ENCODE peak calls at places on chromosomes 12 and 14, in seven cellular contexts. B is SK-N-SH, O is suprapubic skin, N is A549, A is stomach, V is K562, R is tibial nerve. W is an unnamed sample.

GRCh38 chr12:63845726-63846125 is 1.2 kb downstream of the SRGAP1 start:
- DNase-seq in V (no peak), B (peak; percentile 18), R (no peak), A (no peak), O (no peak), N (no peak), W (no peak)

GRCh38 chr12:54217774-54218221 is 29.0 kb upstream of the SMUG1 start:
- DNase-seq in A (peak; percentile 32), O (no peak), N (no peak), V (no peak), B (no peak), R (no peak), W (peak; percentile 55)

GRCh38 chr14:102768223-102769048 is 8.8 kb upstream of the TRAF3 start:
- DNase-seq in O (no peak), V (no peak), A (no peak), B (no peak), R (no peak), N (no peak), W (no peak)

GRCh38 chr14:24806061-24806678 is 172.2 kb upstream of the GZMB start:
- DNase-seq in R (peak; percentile 38), V (peak; percentile 42), N (peak; percentile 17), A (peak; percentile 85), O (no peak), B (peak; percentile 34), W (peak; percentile 39)

GRCh38 chr12:70590051-70590450 is 47.2 kb downstream of the PTPRB start:
- DNase-seq in O (no peak), N (peak; percentile 60), R (peak; percentile 57), B (peak; percentile 65), V (peak; percentile 70), A (peak; percentile 77), W (peak; percentile 36)

GRCh38 chr12:95358111-95359083 is 115.6 kb upstream of the METAP2 start:
- DNase-seq in O (no peak), B (no peak), R (no peak), A (no peak), V (no peak), N (no peak), W (no peak)

GRCh38 chr12:25126086-25126485 is 68.9 kb downstream of the DNAI7 start:
- DNase-seq in N (no peak), V (no peak), B (no peak), O (no peak), A (no peak), R (no peak), W (no peak)

GRCh38 chr14:31286456-31287293 is 79.1 kb upstream of the HECTD1 start:
- DNase-seq in V (peak; percentile 22), A (no peak), B (no peak), O (no peak), R (no peak), N (no peak), W (no peak)

GRCh38 chr12:51174501-51174900 is 1.6 kb upstream of the TFCP2 start:
- DNase-seq in R (no peak), A (no peak), B (no peak), N (no peak), O (no peak), V (no peak), W (no peak)

GRCh38 chr14:56487090-56487667 is 92.4 kb upstream of the TMEM260 start:
- DNase-seq in A (no peak), B (no peak), O (no peak), N (peak; percentile 8), R (no peak), V (no peak), W (no peak)

GRCh38 chr12:115599251-115599811 is 678.2 kb downstream of the MED13L start:
- DNase-seq in V (no peak), N (no peak), O (no peak), R (no peak), A (no peak), B (no peak), W (no peak)

GRCh38 chr12:110224379-110225304 is 56.4 kb upstream of the ATP2A2 start:
- DNase-seq in A (no peak), V (no peak), O (no peak), N (peak; percentile 71), R (no peak), B (peak; percentile 26), W (no peak)

GRCh38 chr14:20680363-20680762 is 4.0 kb upstream of the RNASE4 start:
- DNase-seq in A (no peak), V (no peak), B (no peak), O (no peak), N (no peak), R (no peak), W (no peak)

GRCh38 chr12:118548887-118549286 is 172.5 kb downstream of the SUDS3 start:
- DNase-seq in O (no peak), B (no peak), A (no peak), R (no peak), N (no peak), V (no peak), W (no peak)

GRCh38 chr12:104715562-104716182 is 242.4 kb downstream of the SLC41A2 start:
- DNase-seq in O (no peak), V (no peak), A (no peak), N (no peak), R (no peak), B (peak; percentile 86), W (no peak)

GRCh38 chr12:76265424-76266180 is 82.6 kb downstream of the BBS10 start:
- DNase-seq in V (no peak), O (no peak), A (no peak), B (no peak), R (no peak), N (no peak), W (no peak)

GRCh38 chr14:63454863-63455622 is 88.1 kb downstream of the PPP2R5E start:
- DNase-seq in O (no peak), V (no peak), N (no peak), R (no peak), A (peak; percentile 30), B (no peak), W (no peak)

GRCh38 chr12:32794281-32794680 is 38.6 kb upstream of the YARS2 start:
- DNase-seq in R (no peak), V (no peak), A (no peak), B (no peak), N (no peak), O (no peak), W (no peak)
- TF ChIP-seq EP300 in R (no peak), V (no peak), A (no peak), B (no peak), N (no peak), O (no peak), W (no peak)

GRCh38 chr12:7583471-7583870 is 79.9 kb upstream of the CD163 start:
- DNase-seq in V (no peak), A (no peak), R (no peak), O (no peak), N (no peak), B (no peak), W (no peak)

GRCh38 chr12:7588703-7589329 is 76.9 kb downstream of the APOBEC1 start:
- DNase-seq in O (no peak), A (peak; percentile 54), V (peak; percentile 39), N (peak; percentile 56), R (peak; percentile 22), B (peak; percentile 27), W (no peak)
- TF ChIP-seq CTCF in O (peak; percentile 32), A (peak; percentile 36), V (peak; percentile 58), N (peak; percentile 57), R (peak; percentile 58), B (peak; percentile 65), W (no peak)

GRCh38 chr14:99117671-99118045 is 154.3 kb downstream of the BCL11B start:
- DNase-seq in A (no peak), B (no peak), V (no peak), O (no peak), N (no peak), R (no peak), W (no peak)
- H3K27ac ChIP-seq in A (no peak overlapping the region), B (no peak overlapping the region), V (no peak overlapping the region), O (no peak overlapping the region), N (no peak overlapping the region), R (no peak overlapping the region), W (no peak overlapping the region)

GRCh38 chr12:45235087-45236025 is 19.5 kb downstream of the ANO6 start:
- DNase-seq in V (no peak), B (no peak), O (no peak), A (no peak), R (no peak), N (peak; percentile 45), W (peak; percentile 30)

GRCh38 chr12:45232771-45233372 is 17.0 kb downstream of the ANO6 start:
- DNase-seq in R (no peak), B (no peak), A (peak; percentile 27), N (peak; percentile 92), O (no peak), V (peak; percentile 32), W (peak; percentile 20)

GRCh38 chr12:45232146-45232731 is 16.3 kb downstream of the ANO6 start:
- DNase-seq in V (no peak), O (no peak), N (no peak), A (no peak), B (no peak), R (no peak), W (no peak)

GRCh38 chr12:45234134-45234865 is 18.4 kb downstream of the ANO6 start:
- DNase-seq in A (no peak), R (no peak), N (peak; percentile 84), O (no peak), V (peak; percentile 42), B (peak; percentile 33), W (peak; percentile 36)

DNA sequence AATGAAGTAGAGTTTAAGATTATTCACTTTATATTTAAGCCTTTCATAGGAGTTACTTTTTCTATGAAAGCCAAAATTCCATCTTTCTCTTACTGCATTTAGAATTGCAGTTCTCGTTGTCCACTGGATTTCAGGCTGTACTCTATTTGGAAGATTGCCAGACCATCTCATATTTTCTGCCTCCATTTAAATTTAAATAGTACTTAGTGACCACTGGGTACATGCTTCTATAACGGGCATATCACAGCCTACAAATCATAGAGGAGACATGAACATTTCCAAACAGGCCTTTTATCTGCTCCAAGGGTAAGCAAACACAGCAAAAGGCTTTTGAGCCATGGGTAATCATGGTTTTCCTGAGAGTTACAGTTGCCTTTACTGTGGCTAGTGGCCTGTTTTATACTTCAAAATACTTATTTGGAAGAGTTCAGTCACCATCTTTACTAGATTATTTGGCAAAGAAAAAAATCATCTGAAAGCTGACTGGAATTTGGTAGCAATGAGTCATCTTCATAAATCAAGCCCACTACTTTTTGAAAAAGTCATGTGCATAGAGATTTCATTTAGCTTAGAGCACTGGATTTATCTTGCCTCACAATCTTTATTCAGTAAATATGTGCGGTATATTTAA is 15.7 kb downstream of the ANO6 start:
- DNase-seq in A (no peak), V (no peak), B (no peak), N (no peak), R (no peak), O (no peak), W (no peak)
- TF ChIP-seq EP300 in A (no peak), V (no peak), B (peak; percentile 78), N (no peak), R (no peak), O (no peak), W (no peak)

GRCh38 chr14:39617537-39617936 is 185.3 kb upstream of the FBXO33 start:
- DNase-seq in N (no peak), O (no peak), B (no peak), R (no peak), A (no peak), V (no peak), W (no peak)
- TF ChIP-seq CTCF in N (no peak), O (no peak), B (no peak), R (no peak), A (no peak), V (no peak), W (no peak)

DNA sequence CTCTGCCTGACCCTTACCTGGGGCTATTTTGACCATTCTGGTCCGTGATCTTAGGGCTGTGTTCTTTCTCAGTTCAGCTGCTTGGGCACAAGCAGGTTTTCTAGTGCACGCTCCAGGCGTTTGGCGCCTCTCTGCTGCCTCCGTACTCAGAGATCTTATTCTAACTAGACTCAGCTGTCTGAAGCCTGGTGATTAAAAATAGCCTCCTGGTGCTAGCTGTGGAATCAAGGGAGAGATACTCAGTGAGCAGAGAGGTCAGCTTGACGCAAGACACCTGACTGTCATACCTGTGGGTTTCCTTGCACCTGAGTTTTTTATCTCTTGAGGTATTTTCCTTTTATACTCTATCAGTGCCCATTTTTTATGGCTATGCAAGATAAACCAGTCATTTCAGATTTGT is 144.8 kb downstream of the ETV6 start:
- DNase-seq in A (no peak), B (no peak), V (no peak), R (no peak), O (no peak), N (no peak), W (no peak)
- H3K27ac ChIP-seq in A (peak overlapping the region; percentile 76), B (peak overlapping the region; percentile 74), V (no peak overlapping the region), R (no peak overlapping the region), O (no peak overlapping the region), N (no peak overlapping the region), W (no peak overlapping the region)

W was measured in ovary.